ENCODE peak calls at places on chromosomes 12 and 14, in seven cellular contexts. One of them, this sample, is unnamed.

GRCh38 chr12:113260636-113261300 is 39.5 kb downstream of the TPCN1 start:
- DNase-seq in stimulated activated CD4-positive, alpha-beta T cell treated with anti-CD3 and anti-CD28 coated beads, Interleukin-12 subunit alpha, Interleukin-12 subunit beta, amount 100 ng/mL, for 24 hours: no peak
- DNase-seq in NCI-H345: no peak
- DNase-seq in NCI-H2107: no peak
- DNase-seq in KG1: no peak
- DNase-seq in AG04449: no peak
- DNase-seq in HuH-7: no peak
- DNase-seq in this sample: no peak

GRCh38 chr14:94926176-94926575 is 156.3 kb upstream of the GSC start:
- DNase-seq in KG1: no peak
- DNase-seq in AG04449: no peak
- DNase-seq in HuH-7: no peak
- DNase-seq in NCI-H345: no peak
- DNase-seq in NCI-H2107: no peak
- DNase-seq in stimulated activated CD4-positive, alpha-beta T cell treated with anti-CD3 and anti-CD28 coated beads, Interleukin-12 subunit alpha, Interleukin-12 subunit beta, amount 100 ng/mL, for 24 hours: no peak
- DNase-seq in this sample: no peak

GRCh38 chr14:88477513-88478250 is 77.1 kb downstream of the PTPN21 start:
- DNase-seq in KG1: no peak
- DNase-seq in AG04449: no peak
- DNase-seq in NCI-H2107: no peak
- DNase-seq in NCI-H345: no peak
- DNase-seq in HuH-7: no peak
- DNase-seq in stimulated activated CD4-positive, alpha-beta T cell treated with anti-CD3 and anti-CD28 coated beads, Interleukin-12 subunit alpha, Interleukin-12 subunit beta, amount 100 ng/mL, for 24 hours: no peak
- DNase-seq in this sample: no peak

GRCh38 chr14:92982941-92983340 is 60.0 kb downstream of the CHGA start:
- DNase-seq in NCI-H2107: no peak
- DNase-seq in AG04449: no peak
- DNase-seq in stimulated activated CD4-positive, alpha-beta T cell treated with anti-CD3 and anti-CD28 coated beads, Interleukin-12 subunit alpha, Interleukin-12 subunit beta, amount 100 ng/mL, for 24 hours: no peak
- DNase-seq in KG1: no peak
- DNase-seq in HuH-7: no peak
- DNase-seq in NCI-H345: no peak
- DNase-seq in this sample: no peak

GRCh38 chr14:87615050-87615449 is 377.9 kb downstream of the GALC start:
- DNase-seq in AG04449: no peak
- DNase-seq in NCI-H2107: no peak
- DNase-seq in stimulated activated CD4-positive, alpha-beta T cell treated with anti-CD3 and anti-CD28 coated beads, Interleukin-12 subunit alpha, Interleukin-12 subunit beta, amount 100 ng/mL, for 24 hours: no peak
- DNase-seq in HuH-7: no peak
- DNase-seq in KG1: no peak
- DNase-seq in NCI-H345: no peak
- DNase-seq in this sample: no peak

GRCh38 chr14:90733139-90733808 is 83.0 kb downstream of the TTC7B start:
- DNase-seq in HuH-7: no peak
- DNase-seq in KG1: no peak
- DNase-seq in NCI-H2107: no peak
- DNase-seq in NCI-H345: no peak
- DNase-seq in stimulated activated CD4-positive, alpha-beta T cell treated with anti-CD3 and anti-CD28 coated beads, Interleukin-12 subunit alpha, Interleukin-12 subunit beta, amount 100 ng/mL, for 24 hours: no peak
- DNase-seq in AG04449: no peak
- DNase-seq in this sample: no peak

GRCh38 chr12:110102255-110102654 is 21.9 kb upstream of the IFT81 start:
- DNase-seq in NCI-H345: peak; percentile 27
- DNase-seq in NCI-H2107: peak; percentile 49
- DNase-seq in KG1: peak; percentile 28
- DNase-seq in HuH-7: peak; percentile 78
- DNase-seq in stimulated activated CD4-positive, alpha-beta T cell treated with anti-CD3 and anti-CD28 coated beads, Interleukin-12 subunit alpha, Interleukin-12 subunit beta, amount 100 ng/mL, for 24 hours: peak; percentile 40
- DNase-seq in AG04449: no peak
- DNase-seq in this sample: no peak

GRCh38 chr12:122888232-122888752 is 7.6 kb downstream of the VPS37B start:
- DNase-seq in NCI-H2107: peak; percentile 35
- DNase-seq in NCI-H345: peak; percentile 74
- DNase-seq in AG04449: no peak
- DNase-seq in HuH-7: no peak
- DNase-seq in stimulated activated CD4-positive, alpha-beta T cell treated with anti-CD3 and anti-CD28 coated beads, Interleukin-12 subunit alpha, Interleukin-12 subunit beta, amount 100 ng/mL, for 24 hours: no peak
- DNase-seq in KG1: peak; percentile 50
- DNase-seq in this sample: peak; percentile 97

GRCh38 chr12:114669501-114670256 is 14.3 kb downstream of the TBX3 start:
- DNase-seq in stimulated activated CD4-positive, alpha-beta T cell treated with anti-CD3 and anti-CD28 coated beads, Interleukin-12 subunit alpha, Interleukin-12 subunit beta, amount 100 ng/mL, for 24 hours: no peak
- DNase-seq in KG1: no peak
- DNase-seq in NCI-H2107: no peak
- DNase-seq in NCI-H345: no peak
- DNase-seq in AG04449: no peak
- DNase-seq in HuH-7: no peak
- DNase-seq in this sample: no peak

GRCh38 chr12:113227169-113227568 is 5.9 kb downstream of the TPCN1 start:
- DNase-seq in AG04449: no peak
- DNase-seq in HuH-7: no peak
- DNase-seq in NCI-H345: no peak
- DNase-seq in stimulated activated CD4-positive, alpha-beta T cell treated with anti-CD3 and anti-CD28 coated beads, Interleukin-12 subunit alpha, Interleukin-12 subunit beta, amount 100 ng/mL, for 24 hours: no peak
- DNase-seq in KG1: no peak
- DNase-seq in NCI-H2107: no peak
- DNase-seq in this sample: no peak

GRCh38 chr14:92657457-92658142 is 90.8 kb downstream of the LGMN start:
- DNase-seq in AG04449: no peak
- DNase-seq in NCI-H2107: no peak
- DNase-seq in stimulated activated CD4-positive, alpha-beta T cell treated with anti-CD3 and anti-CD28 coated beads, Interleukin-12 subunit alpha, Interleukin-12 subunit beta, amount 100 ng/mL, for 24 hours: no peak
- DNase-seq in KG1: no peak
- DNase-seq in NCI-H345: no peak
- DNase-seq in HuH-7: no peak
- DNase-seq in this sample: no peak

GRCh38 chr12:93530358-93530757 is 42.1 kb upstream of the SOCS2 start:
- DNase-seq in NCI-H345: no peak
- DNase-seq in NCI-H2107: no peak
- DNase-seq in KG1: no peak
- DNase-seq in stimulated activated CD4-positive, alpha-beta T cell treated with anti-CD3 and anti-CD28 coated beads, Interleukin-12 subunit alpha, Interleukin-12 subunit beta, amount 100 ng/mL, for 24 hours: no peak
- DNase-seq in HuH-7: no peak
- DNase-seq in AG04449: no peak
- DNase-seq in this sample: no peak

GRCh38 chr12:93467351-93468007 is at the start of gene MRPL42:
- DNase-seq in stimulated activated CD4-positive, alpha-beta T cell treated with anti-CD3 and anti-CD28 coated beads, Interleukin-12 subunit alpha, Interleukin-12 subunit beta, amount 100 ng/mL, for 24 hours: peak; percentile 90
- DNase-seq in HuH-7: peak; percentile 67
- DNase-seq in KG1: peak; percentile 89
- DNase-seq in AG04449: peak; percentile 34
- DNase-seq in NCI-H345: peak; percentile 92
- DNase-seq in NCI-H2107: peak; percentile 78
- DNase-seq in this sample: peak; percentile 87

GRCh38 chr12:107670999-107671643 is 14.5 kb upstream of the PWP1 start:
- DNase-seq in NCI-H2107: no peak
- DNase-seq in stimulated activated CD4-positive, alpha-beta T cell treated with anti-CD3 and anti-CD28 coated beads, Interleukin-12 subunit alpha, Interleukin-12 subunit beta, amount 100 ng/mL, for 24 hours: peak; percentile 35
- DNase-seq in HuH-7: peak; percentile 62
- DNase-seq in NCI-H345: peak; percentile 34
- DNase-seq in KG1: no peak
- DNase-seq in AG04449: no peak
- DNase-seq in this sample: peak; percentile 53

GRCh38 chr14:69316449-69317391 is 56.8 kb downstream of the GALNT16 start:
- DNase-seq in NCI-H345: no peak
- DNase-seq in NCI-H2107: no peak
- DNase-seq in stimulated activated CD4-positive, alpha-beta T cell treated with anti-CD3 and anti-CD28 coated beads, Interleukin-12 subunit alpha, Interleukin-12 subunit beta, amount 100 ng/mL, for 24 hours: no peak
- DNase-seq in HuH-7: no peak
- DNase-seq in KG1: no peak
- DNase-seq in AG04449: peak; percentile 95
- DNase-seq in this sample: no peak

GRCh38 chr12:130366159-130366558 is 28.5 kb downstream of the PIWIL1 start:
- DNase-seq in HuH-7: no peak
- DNase-seq in AG04449: no peak
- DNase-seq in NCI-H2107: no peak
- DNase-seq in stimulated activated CD4-positive, alpha-beta T cell treated with anti-CD3 and anti-CD28 coated beads, Interleukin-12 subunit alpha, Interleukin-12 subunit beta, amount 100 ng/mL, for 24 hours: no peak
- DNase-seq in KG1: no peak
- DNase-seq in NCI-H345: no peak
- DNase-seq in this sample: no peak

GRCh38 chr14:55749946-55750345 is 169.9 kb downstream of the KTN1 start:
- DNase-seq in stimulated activated CD4-positive, alpha-beta T cell treated with anti-CD3 and anti-CD28 coated beads, Interleukin-12 subunit alpha, Interleukin-12 subunit beta, amount 100 ng/mL, for 24 hours: no peak
- DNase-seq in HuH-7: no peak
- DNase-seq in AG04449: no peak
- DNase-seq in KG1: no peak
- DNase-seq in NCI-H2107: no peak
- DNase-seq in NCI-H345: no peak
- DNase-seq in this sample: no peak

GRCh38 chr14:89625208-89625987 is 208.4 kb upstream of the FOXN3 start:
- DNase-seq in AG04449: no peak
- DNase-seq in HuH-7: no peak
- DNase-seq in KG1: no peak
- DNase-seq in NCI-H345: peak; percentile 87
- DNase-seq in stimulated activated CD4-positive, alpha-beta T cell treated with anti-CD3 and anti-CD28 coated beads, Interleukin-12 subunit alpha, Interleukin-12 subunit beta, amount 100 ng/mL, for 24 hours: no peak
- DNase-seq in NCI-H2107: peak; percentile 54
- DNase-seq in this sample: peak; percentile 98

GRCh38 chr14:81385824-81386223 is 14.3 kb downstream of the STON2 start:
- DNase-seq in HuH-7: no peak
- DNase-seq in NCI-H345: no peak
- DNase-seq in NCI-H2107: no peak
- DNase-seq in AG04449: no peak
- DNase-seq in stimulated activated CD4-positive, alpha-beta T cell treated with anti-CD3 and anti-CD28 coated beads, Interleukin-12 subunit alpha, Interleukin-12 subunit beta, amount 100 ng/mL, for 24 hours: no peak
- DNase-seq in KG1: no peak
- DNase-seq in this sample: no peak

GRCh38 chr12:120936197-120936596 is 32.0 kb upstream of the SPPL3 start:
- DNase-seq in KG1: no peak
- DNase-seq in stimulated activated CD4-positive, alpha-beta T cell treated with anti-CD3 and anti-CD28 coated beads, Interleukin-12 subunit alpha, Interleukin-12 subunit beta, amount 100 ng/mL, for 24 hours: no peak
- DNase-seq in HuH-7: no peak
- DNase-seq in NCI-H2107: no peak
- DNase-seq in NCI-H345: no peak
- DNase-seq in AG04449: no peak
- DNase-seq in this sample: no peak

GRCh38 chr12:62691309-62691708 is 224.7 kb downstream of the MON2 start:
- DNase-seq in NCI-H345: no peak
- DNase-seq in NCI-H2107: no peak
- DNase-seq in HuH-7: no peak
- DNase-seq in AG04449: no peak
- DNase-seq in stimulated activated CD4-positive, alpha-beta T cell treated with anti-CD3 and anti-CD28 coated beads, Interleukin-12 subunit alpha, Interleukin-12 subunit beta, amount 100 ng/mL, for 24 hours: no peak
- DNase-seq in KG1: no peak
- DNase-seq in this sample: no peak

GRCh38 chr12:82527165-82527780 is 159.4 kb upstream of the TMTC2 start:
- DNase-seq in stimulated activated CD4-positive, alpha-beta T cell treated with anti-CD3 and anti-CD28 coated beads, Interleukin-12 subunit alpha, Interleukin-12 subunit beta, amount 100 ng/mL, for 24 hours: no peak
- DNase-seq in KG1: peak; percentile 14
- DNase-seq in HuH-7: peak; percentile 14
- DNase-seq in NCI-H2107: peak; percentile 55
- DNase-seq in AG04449: peak; percentile 7
- DNase-seq in NCI-H345: peak; percentile 43
- DNase-seq in this sample: peak; percentile 1

GRCh38 chr14:75699331-75699730 is 38.3 kb downstream of the TTLL5 start:
- DNase-seq in AG04449: no peak
- DNase-seq in KG1: no peak
- DNase-seq in NCI-H2107: no peak
- DNase-seq in stimulated activated CD4-positive, alpha-beta T cell treated with anti-CD3 and anti-CD28 coated beads, Interleukin-12 subunit alpha, Interleukin-12 subunit beta, amount 100 ng/mL, for 24 hours: no peak
- DNase-seq in NCI-H345: no peak
- DNase-seq in HuH-7: no peak
- DNase-seq in this sample: no peak

GRCh38 chr12:107287436-107288413 is 194.4 kb upstream of the CRY1 start:
- DNase-seq in stimulated activated CD4-positive, alpha-beta T cell treated with anti-CD3 and anti-CD28 coated beads, Interleukin-12 subunit alpha, Interleukin-12 subunit beta, amount 100 ng/mL, for 24 hours: peak; percentile 2
- DNase-seq in HuH-7: no peak
- DNase-seq in NCI-H2107: no peak
- DNase-seq in AG04449: no peak
- DNase-seq in KG1: no peak
- DNase-seq in NCI-H345: no peak
- DNase-seq in this sample: no peak

GRCh38 chr12:27571463-27571862 is 47.5 kb downstream of the PPFIBP1 start:
- DNase-seq in stimulated activated CD4-positive, alpha-beta T cell treated with anti-CD3 and anti-CD28 coated beads, Interleukin-12 subunit alpha, Interleukin-12 subunit beta, amount 100 ng/mL, for 24 hours: no peak
- DNase-seq in HuH-7: no peak
- DNase-seq in KG1: no peak
- DNase-seq in NCI-H2107: no peak
- DNase-seq in AG04449: peak; percentile 65
- DNase-seq in NCI-H345: no peak
- DNase-seq in this sample: no peak